ENCODE peak calls at places on chromosomes 5 and 9, in seven cellular contexts. G, A, Q, C, Z, M and P are unnamed samples.

GRCh38 chr5:181223729-181224389 is 778 bp downstream of the TRIM41 start:
- DNase-seq in Q (no peak), C (no peak), Z (peak), G (peak), M (peak), A (no peak), P (no peak)

GRCh38 chr5:134129411-134130238 is 15.1 kb downstream of the TCF7 start:
- DNase-seq in Q (no peak), Z (no peak), G (no peak), C (no peak), A (no peak), M (no peak), P (peak)

GRCh38 chr9:119509291-119509905 is 140.2 kb upstream of the BRINP1 start:
- DNase-seq in Z (no peak), A (no peak), M (no peak), G (no peak), C (no peak), Q (no peak), P (no peak)

GRCh38 chr5:26553079-26553478 is 485.3 kb downstream of the CDH9 start:
- DNase-seq in M (no peak), Q (no peak), Z (no peak), A (no peak), C (no peak), G (no peak), P (no peak)

GRCh38 chr9:120396418-120396817 is 183.5 kb downstream of the CDK5RAP2 start:
- DNase-seq in M (no peak), G (no peak), A (no peak), Q (no peak), C (no peak), Z (no peak), P (no peak)

GRCh38 chr9:35340046-35340445 is 149.9 kb upstream of the RUSC2 start:
- DNase-seq in C (no peak), Q (no peak), Z (no peak), A (no peak), G (no peak), M (no peak), P (no peak)

GRCh38 chr5:134902071-134902801 is 2.7 kb upstream of the PCBD2 start:
- DNase-seq in C (no peak), A (no peak), Q (no peak), Z (no peak), M (no peak), G (no peak), P (no peak)

GRCh38 chr5:123350744-123351143 is 72.5 kb downstream of the CEP120 start:
- DNase-seq in C (no peak), Z (no peak), G (no peak), A (no peak), M (no peak), Q (no peak), P (no peak)

GRCh38 chr9:28301281-28301680 is 728.0 kb upstream of the C9orf72 start:
- DNase-seq in Q (no peak), Z (no peak), G (no peak), M (no peak), C (no peak), A (no peak), P (no peak)

GRCh38 chr5:16894236-16895057 is 41.6 kb downstream of the MYO10 start:
- DNase-seq in C (no peak), Q (no peak), A (no peak), Z (no peak), G (no peak), M (peak), P (no peak)

GRCh38 chr5:157597277-157597676 is 21.7 kb upstream of the ADAM19 start:
- DNase-seq in C (no peak), M (no peak), A (no peak), Q (no peak), Z (no peak), G (no peak), P (no peak)

GRCh38 chr9:121441163-121441562 is 58.5 kb downstream of the GGTA1 start:
- DNase-seq in G (no peak), Q (no peak), M (no peak), A (no peak), Z (no peak), C (no peak), P (no peak)
- TF ChIP-seq CTCF in G (no peak), Q (no peak), M (no peak), A (no peak), Z (no peak), C (no peak), P (no peak)

GRCh38 chr9:91427873-91428272 is 4.2 kb upstream of the NFIL3 start:
- DNase-seq in A (no peak), G (no peak), Q (no peak), C (no peak), M (no peak), Z (no peak), P (no peak)

GRCh38 chr9:91425270-91425669 is 1.6 kb upstream of the NFIL3 start:
- DNase-seq in C (no peak), A (no peak), M (no peak), Q (no peak), G (no peak), Z (no peak), P (no peak)

GRCh38 chr9:91428431-91428830 is 4.8 kb upstream of the NFIL3 start:
- DNase-seq in G (no peak), Q (no peak), C (no peak), Z (no peak), M (no peak), A (no peak), P (no peak)

GRCh38 chr9:91424403-91425176 is 958 bp upstream of the NFIL3 start:
- DNase-seq in G (peak), A (peak), M (peak), Z (peak), Q (peak), C (peak), P (no peak)

GRCh38 chr9:91426123-91426745 is 2.6 kb upstream of the NFIL3 start:
- DNase-seq in Z (no peak), Q (no peak), A (no peak), C (no peak), M (no peak), G (no peak), P (no peak)
- TF ChIP-seq CTCF in Z (no peak), Q (peak), A (peak), C (peak), M (peak), G (no peak), P (peak)

GRCh38 chr9:100505564-100506159 is 32.7 kb downstream of the TMEFF1 start:
- DNase-seq in M (peak), Z (peak), G (no peak), A (peak), C (peak), Q (peak), P (no peak)
- TF ChIP-seq CTCF in M (peak), Z (peak), G (peak), A (peak), C (peak), Q (peak), P (peak)

DNA sequence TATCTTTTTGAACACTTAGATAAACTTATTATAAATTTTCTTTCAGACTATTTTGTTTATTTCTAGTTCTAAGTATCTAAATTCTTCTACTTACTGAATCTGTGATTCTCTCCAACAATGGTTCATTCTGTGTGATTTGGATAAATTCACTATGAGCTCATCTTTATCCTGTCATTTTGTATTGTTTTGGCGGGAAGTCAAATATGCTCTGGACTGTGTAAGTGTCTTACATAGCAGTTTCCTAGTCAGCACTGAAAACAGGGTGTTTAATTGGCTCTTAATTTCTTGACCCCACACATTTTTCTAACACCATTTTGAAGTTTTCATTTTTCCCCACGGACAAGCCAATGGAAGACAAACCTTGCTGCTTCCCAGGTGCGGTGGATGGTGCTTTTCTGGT is 207.1 kb upstream of the ACO1 start:
- DNase-seq in Z (no peak), G (no peak), C (no peak), A (no peak), M (no peak), Q (no peak), P (no peak)
- TF ChIP-seq CTCF in Z (no peak), G (no peak), C (no peak), A (no peak), M (no peak), Q (no peak), P (no peak)

GRCh38 chr9:107488400-107489143 is 997 bp downstream of the KLF4 start:
- DNase-seq in G (peak), M (peak), Z (peak), A (peak), C (no peak), Q (peak), P (peak)
- TF ChIP-seq CTCF in G (no peak), M (no peak), Z (no peak), A (no peak), C (no peak), Q (no peak), P (no peak)

DNA sequence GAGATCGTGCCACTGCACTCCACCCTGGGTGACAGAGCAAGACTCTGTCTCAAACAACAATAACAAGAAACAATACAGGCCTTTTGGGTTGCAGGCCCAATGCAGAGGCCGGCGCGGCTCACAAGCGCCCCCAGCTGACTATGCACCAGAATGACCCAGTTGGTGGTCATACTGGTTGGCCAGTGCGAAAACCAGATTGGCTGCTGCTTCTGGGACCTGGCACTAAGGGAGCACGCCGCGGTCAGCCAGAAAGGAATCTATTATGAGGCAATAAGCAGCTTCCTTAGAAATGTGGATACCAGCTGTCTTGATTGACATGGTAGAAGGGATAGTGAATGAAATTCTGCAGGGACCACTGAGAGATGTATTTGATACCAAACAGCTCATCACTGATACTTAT is 35.0 kb downstream of the RANBP17 start:
- DNase-seq in C (no peak), G (no peak), Q (no peak), A (no peak), Z (peak), M (peak), P (no peak)
- TF ChIP-seq CTCF in C (no peak), G (no peak), Q (peak), A (no peak), Z (peak), M (peak), P (peak)

GRCh38 chr9:6566409-6567139 is 79.0 kb downstream of the GLDC start:
- DNase-seq in A (no peak), Q (no peak), M (no peak), Z (no peak), C (no peak), G (peak), P (no peak)
- TF ChIP-seq CTCF in A (no peak), Q (no peak), M (no peak), Z (no peak), C (no peak), G (no peak), P (peak)

GRCh38 chr9:93818795-93819472 is 136.2 kb downstream of the BARX1 start:
- DNase-seq in G (peak), A (no peak), Z (no peak), C (peak), M (no peak), Q (no peak), P (no peak)

GRCh38 chr9:93821307-93821703 is 133.8 kb downstream of the BARX1 start:
- DNase-seq in M (no peak), A (no peak), Z (no peak), Q (no peak), G (no peak), C (no peak), P (no peak)

GRCh38 chr9:93822229-93822628 is 132.9 kb downstream of the BARX1 start:
- DNase-seq in M (no peak), C (no peak), A (no peak), Q (no peak), Z (no peak), G (no peak), P (no peak)

GRCh38 chr9:93819905-93820304 is 135.2 kb downstream of the BARX1 start:
- DNase-seq in Z (no peak), C (no peak), Q (no peak), M (no peak), A (no peak), G (no peak), P (no peak)

DNA sequence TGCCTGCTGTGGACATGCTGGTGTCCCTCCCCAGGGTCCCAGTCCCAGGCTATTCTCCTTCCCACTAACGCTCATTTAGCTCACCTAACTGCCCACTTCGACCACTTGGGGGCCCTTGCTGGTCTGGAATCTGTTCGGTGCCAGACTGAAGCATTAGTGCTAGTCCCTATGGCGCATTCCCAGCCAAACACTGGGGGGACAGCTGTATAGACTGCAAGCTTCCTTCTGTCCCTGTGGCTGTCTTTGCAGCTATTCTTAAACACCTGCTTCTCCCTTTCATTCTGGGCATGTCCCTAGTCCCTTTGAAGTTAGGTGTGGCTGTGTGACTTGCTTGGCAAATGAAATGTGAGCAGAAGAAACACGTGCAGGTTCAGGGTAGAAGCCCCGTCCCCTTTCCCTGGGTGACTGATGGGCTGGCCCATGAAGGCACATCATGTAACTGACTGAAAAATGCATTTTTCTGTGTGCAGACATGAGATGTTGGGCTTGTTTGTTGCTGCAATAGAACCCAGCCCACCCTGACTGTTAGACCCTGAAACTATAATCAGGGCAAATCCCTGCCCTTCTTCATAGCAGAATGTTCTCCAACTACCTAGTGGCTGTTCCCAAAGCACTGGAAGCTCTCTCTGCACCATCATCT is 134.4 kb downstream of the BARX1 start:
- DNase-seq in C (no peak), G (no peak), A (no peak), Q (no peak), M (no peak), Z (no peak), P (no peak)
- TF ChIP-seq CTCF in C (no peak), G (no peak), A (no peak), Q (no peak), M (no peak), Z (no peak), P (no peak)